ENCODE peak calls at places on chromosome 2, in five cellular contexts. F is fibroblast of mammary gland, P is A549, N is GM23338, A is aorta. Y is an unnamed sample.

GRCh38 chr2:105307146-105307545 is 22.4 kb downstream of the TGFBRAP1 start:
- DNase-seq in F (no peak), P (no peak), N (no peak), A (no peak), Y (no peak)

GRCh38 chr2:110852541-110853263 is 120.3 kb downstream of the ACOXL start:
- DNase-seq in F (no peak), P (no peak), N (no peak), A (no peak), Y (no peak)

GRCh38 chr2:18719978-18720775 is 130.8 kb upstream of the NT5C1B start:
- DNase-seq in F (peak), P (peak), N (no peak), A (no peak), Y (peak)

GRCh38 chr2:42494434-42495233 is 852 bp upstream of the KCNG3 start:
- DNase-seq in F (peak), P (peak), N (peak), A (peak), Y (peak)

GRCh38 chr2:196225213-196225612 is 53.8 kb upstream of the STK17B start:
- DNase-seq in F (peak), P (no peak), N (no peak), A (no peak), Y (peak)

GRCh38 chr2:218224206-218224605 is 7.2 kb downstream of the ARPC2 start:
- DNase-seq in F (no peak), P (no peak), N (no peak), A (no peak), Y (no peak)

GRCh38 chr2:19900536-19901200 is 1.1 kb downstream of the TTC32 start:
- DNase-seq in F (peak), P (peak), N (peak), A (no peak), Y (no peak)

GRCh38 chr2:122136071-122136470 is 380.6 kb downstream of the TSN start:
- DNase-seq in F (peak), P (peak), N (peak), A (no peak), Y (no peak)

GRCh38 chr2:209380278-209380677 is 43.6 kb upstream of the MAP2 start:
- DNase-seq in F (no peak), P (no peak), N (no peak), A (no peak), Y (no peak)

GRCh38 chr2:186848873-186849578 is at the start of gene ZSWIM2:
- DNase-seq in F (peak), P (peak), N (peak), A (peak), Y (peak)

GRCh38 chr2:55152475-55153422 is 79.3 kb downstream of the CLHC1 start:
- DNase-seq in F (no peak), P (no peak), N (no peak), A (no peak), Y (no peak)

GRCh38 chr2:239587836-239588235 is 187.0 kb upstream of the HDAC4 start:
- DNase-seq in F (no peak), P (no peak), N (no peak), A (peak), Y (no peak)

GRCh38 chr2:236545814-236546480 is 23.7 kb upstream of the ACKR3 start:
- DNase-seq in F (no peak), P (no peak), N (no peak), A (no peak), Y (no peak)

GRCh38 chr2:182672471-182673165 is 43.4 kb upstream of the DNAJC10 start:
- DNase-seq in F (peak), P (peak), N (no peak), A (no peak), Y (peak)

GRCh38 chr2:118197011-118197695 is 108.9 kb downstream of the INSIG2 start:
- DNase-seq in F (peak), P (peak), N (peak), A (no peak), Y (peak)

GRCh38 chr2:20877944-20878343 is 55.0 kb upstream of the LDAH start:
- DNase-seq in F (no peak), P (no peak), N (no peak), A (no peak), Y (no peak)

GRCh38 chr2:137190411-137191190 is 425.3 kb downstream of the THSD7B start:
- DNase-seq in F (peak), P (no peak), N (no peak), A (no peak), Y (peak)

GRCh38 chr2:1891971-1892486 is 147.7 kb upstream of the PXDN start:
- DNase-seq in F (no peak), P (no peak), N (no peak), A (no peak), Y (no peak)

GRCh38 chr2:62897187-62897827 is 153.3 kb upstream of the OTX1 start:
- DNase-seq in F (no peak), P (no peak), N (no peak), A (no peak), Y (no peak)

GRCh38 chr2:109160714-109161440 is 31.9 kb downstream of the SH3RF3 start:
- DNase-seq in F (no peak), P (no peak), N (no peak), A (peak), Y (no peak)

GRCh38 chr2:31235504-31235902 is 1.6 kb downstream of the EHD3 start:
- DNase-seq in F (peak), P (peak), N (no peak), A (no peak), Y (peak)

GRCh38 chr2:31238126-31238905 is 4.4 kb downstream of the EHD3 start:
- DNase-seq in F (no peak), P (no peak), N (no peak), A (no peak), Y (no peak)

GRCh38 chr2:31236433-31237205 is 2.7 kb downstream of the EHD3 start:
- DNase-seq in F (no peak), P (no peak), N (no peak), A (no peak), Y (no peak)

GRCh38 chr2:31238906-31239841 is 5.2 kb downstream of the EHD3 start:
- DNase-seq in F (no peak), P (no peak), N (no peak), A (no peak), Y (no peak)

GRCh38 chr2:31237348-31238017 is 3.5 kb downstream of the EHD3 start:
- DNase-seq in F (no peak), P (no peak), N (no peak), A (no peak), Y (no peak)
- H3K4me3 ChIP-seq in F (no peak), P (no peak), N (no peak), A (no peak), Y (no peak)

DNA sequence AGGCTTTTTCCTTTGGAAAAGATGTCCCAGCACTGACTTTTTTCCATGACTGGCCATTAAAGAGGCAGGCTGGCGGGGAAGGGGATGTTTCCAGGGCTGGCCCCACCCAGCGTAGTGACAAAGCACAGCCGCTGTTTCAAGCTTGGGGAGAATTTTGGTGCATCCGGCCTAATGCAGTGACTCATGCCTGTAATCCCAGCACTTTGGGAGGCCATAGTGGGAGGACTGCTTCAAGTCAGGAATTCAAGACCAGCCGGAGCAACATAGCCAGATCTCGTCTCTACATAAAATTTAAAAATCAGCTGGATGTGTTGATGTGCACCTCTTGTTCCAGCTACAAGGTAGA is 78.0 kb upstream of the SH3BP4 start:
- DNase-seq in F (peak), P (peak), N (no peak), A (no peak), Y (peak)
- H3K4me3 ChIP-seq in F (no peak), P (no peak), N (no peak), A (no peak), Y (no peak)

GRCh38 chr2:96551605-96552283 is 15.2 kb downstream of the ARID5A start:
- DNase-seq in F (no peak), P (no peak), N (no peak), A (peak), Y (no peak)

GRCh38 chr2:96549466-96549785 is 12.9 kb downstream of the ARID5A start:
- DNase-seq in F (no peak), P (no peak), N (no peak), A (peak), Y (no peak)

GRCh38 chr2:96552284-96553175 is 16.0 kb downstream of the ARID5A start:
- DNase-seq in F (no peak), P (no peak), N (no peak), A (no peak), Y (no peak)

GRCh38 chr2:96549967-96550786 is 13.6 kb downstream of the ARID5A start:
- DNase-seq in F (no peak), P (peak), N (peak), A (peak), Y (no peak)

DNA sequence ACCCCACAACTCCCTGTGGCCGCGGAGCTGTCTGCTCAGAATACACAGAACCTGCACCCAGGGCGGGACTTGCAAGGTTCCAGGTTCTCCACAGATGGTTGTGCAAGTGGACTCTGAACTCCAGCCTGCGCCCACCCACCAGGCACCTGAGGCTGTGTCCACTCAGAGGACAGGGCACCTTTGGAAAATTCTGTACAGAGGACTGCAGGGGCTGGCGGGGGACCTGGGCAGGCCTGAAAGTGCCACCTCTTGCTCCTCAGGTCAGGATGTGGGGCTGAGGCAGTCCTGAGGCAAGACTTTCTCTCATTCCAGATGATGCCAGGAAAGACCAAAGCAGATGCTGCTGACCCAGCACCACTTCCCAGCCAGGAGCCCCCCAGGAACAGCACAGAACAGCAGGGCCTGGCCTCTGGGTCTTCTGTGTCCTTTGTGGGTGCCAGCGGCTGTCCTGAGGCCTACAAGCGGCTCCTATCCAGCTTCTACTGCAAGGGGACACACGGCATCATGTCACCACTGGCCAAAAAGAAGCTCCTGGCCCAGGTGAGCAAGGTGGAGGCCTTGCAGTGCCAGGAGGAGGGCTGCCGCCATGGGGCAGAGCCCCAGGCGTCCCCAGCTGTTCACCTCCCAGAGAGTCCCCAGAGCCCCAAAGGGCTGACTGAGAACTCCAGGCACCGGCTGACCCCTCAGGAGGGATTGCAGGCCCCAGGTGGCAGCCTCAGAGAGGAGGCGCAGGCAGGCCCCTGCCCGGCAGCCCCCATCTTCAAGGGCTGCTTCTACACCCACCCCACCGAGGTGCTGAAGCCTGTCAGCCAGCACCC is 14.4 kb downstream of the ARID5A start:
- DNase-seq in F (no peak), P (no peak), N (no peak), A (peak), Y (no peak)
- H3K4me3 ChIP-seq in F (no peak), P (no peak), N (no peak), A (no peak), Y (no peak)

GRCh38 chr2:222299926-222300724 is 1.3 kb upstream of the PAX3 start:
- DNase-seq in F (no peak), P (no peak), N (peak), A (no peak), Y (no peak)
- H3K4me3 ChIP-seq in F (no peak), P (no peak), N (peak), A (no peak), Y (no peak)

DNA sequence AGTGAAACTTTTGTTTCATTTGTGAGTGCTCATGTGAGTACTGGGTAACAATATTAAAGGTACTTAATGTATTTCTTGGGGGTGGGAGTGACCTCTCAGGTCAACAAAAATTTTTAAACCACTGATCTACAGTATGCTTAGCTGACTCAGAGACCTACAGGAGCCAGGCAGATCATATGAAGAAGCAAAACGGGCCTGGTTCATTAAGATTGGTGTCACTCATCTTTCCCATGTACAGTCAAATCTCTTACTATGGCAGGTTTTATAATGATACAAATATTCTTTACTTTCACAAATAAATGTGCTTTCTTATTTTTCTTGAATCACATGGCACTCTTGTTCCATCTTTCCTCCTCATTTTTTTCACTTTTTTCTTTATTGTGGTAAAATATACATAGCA is 7.7 kb upstream of the TMSB10 start:
- DNase-seq in F (peak), P (no peak), N (no peak), A (no peak), Y (no peak)
- H3K4me3 ChIP-seq in F (no peak), P (no peak), N (no peak), A (no peak), Y (no peak)